ENCODE peak calls at places on chromosomes 13 and 19, in eight cellular contexts. R is GM12878, B is prostate gland, I is stomach, V is breast epithelium, C is transverse colon, S is H1, N is K562. Q is an unnamed sample.

GRCh38 chr19:1369214-1369805 is 14.4 kb upstream of the NDUFS7 start:
- DNase-seq in S (no peak), R (no peak), N (no peak), I (no peak), V (no peak), B (no peak), C (no peak), Q (no peak)

GRCh38 chr13:42086582-42086981 is 38.1 kb downstream of the DGKH start:
- DNase-seq in C (no peak), S (no peak), N (no peak), I (no peak), R (peak), B (no peak), V (no peak), Q (no peak)

GRCh38 chr19:49361438-49362047 is 673 bp downstream of the TEAD2 start:
- DNase-seq in C (peak), V (peak), S (no peak), R (no peak), B (peak), N (peak), I (peak), Q (no peak)

GRCh38 chr13:114071991-114072390 is 60.4 kb downstream of the RASA3 start:
- DNase-seq in R (no peak), I (no peak), S (no peak), V (peak), B (no peak), C (no peak), N (no peak), Q (no peak)

GRCh38 chr19:8814176-8814575 is 17.9 kb downstream of the ZNF558 start:
- DNase-seq in I (no peak), C (no peak), N (no peak), S (no peak), V (no peak), R (no peak), B (no peak), Q (no peak)

GRCh38 chr19:47719047-47719885 is 6.0 kb downstream of the EHD2 start:
- DNase-seq in V (peak), R (no peak), B (peak), S (no peak), N (no peak), C (peak), I (peak), Q (no peak)

GRCh38 chr13:41019027-41019487 is at the start of gene ELF1:
- DNase-seq in R (peak), N (peak), C (peak), B (peak), I (peak), V (no peak), S (no peak), Q (peak)

GRCh38 chr13:37361608-37362007 is 237.0 kb downstream of the POSTN start:
- DNase-seq in V (no peak), N (no peak), C (no peak), I (no peak), B (no peak), R (no peak), S (no peak), Q (no peak)

GRCh38 chr19:46416077-46416709 is 2.8 kb upstream of the CCDC8 start:
- DNase-seq in B (peak), S (peak), R (no peak), N (peak), V (peak), C (peak), I (peak), Q (no peak)

GRCh38 chr13:41462427-41462826 is 5.1 kb downstream of the RGCC start:
- DNase-seq in B (no peak), V (no peak), S (no peak), C (no peak), R (no peak), I (no peak), N (no peak), Q (no peak)

GRCh38 chr19:38318595-38319142 is 976 bp upstream of the KCNK6 start:
- DNase-seq in B (peak), I (no peak), C (no peak), N (no peak), R (no peak), S (no peak), V (no peak), Q (no peak)

GRCh38 chr19:38316477-38317067 is 825 bp upstream of the YIF1B start:
- DNase-seq in R (no peak), V (no peak), C (no peak), S (no peak), B (no peak), I (no peak), N (no peak), Q (no peak)

GRCh38 chr19:38317104-38317612 is 1.4 kb upstream of the YIF1B start:
- DNase-seq in C (no peak), V (no peak), I (no peak), S (no peak), B (no peak), R (no peak), N (peak), Q (no peak)

GRCh38 chr19:38319421-38320258 is at the start of gene KCNK6:
- DNase-seq in R (no peak), S (peak), N (no peak), V (no peak), B (peak), I (peak), C (peak), Q (no peak)

GRCh38 chr19:38315657-38316476 is at the start of gene YIF1B:
- DNase-seq in R (peak), I (peak), S (peak), C (peak), V (peak), B (peak), N (peak), Q (peak)
- TF ChIP-seq POLR2A in R (peak), I (no peak), S (no peak), C (peak), V (no peak), B (peak), N (peak), Q (no peak)

GRCh38 chr13:19960673-19961015 is 2.1 kb downstream of the ZMYM2 start:
- DNase-seq in V (no peak), S (no peak), B (no peak), N (no peak), R (no peak), I (no peak), C (no peak), Q (no peak)

GRCh38 chr13:19959141-19959830 is 759 bp downstream of the ZMYM2 start:
- DNase-seq in N (peak), V (peak), I (peak), S (peak), R (no peak), C (peak), B (peak), Q (peak)

GRCh38 chr13:19957320-19958118 is 1.0 kb upstream of the ZMYM2 start:
- DNase-seq in R (peak), S (peak), V (peak), C (peak), I (peak), N (no peak), B (peak), Q (peak)

GRCh38 chr13:19959831-19960672 is 1.5 kb downstream of the ZMYM2 start:
- DNase-seq in V (peak), C (peak), B (peak), R (peak), S (peak), N (peak), I (peak), Q (peak)

DNA sequence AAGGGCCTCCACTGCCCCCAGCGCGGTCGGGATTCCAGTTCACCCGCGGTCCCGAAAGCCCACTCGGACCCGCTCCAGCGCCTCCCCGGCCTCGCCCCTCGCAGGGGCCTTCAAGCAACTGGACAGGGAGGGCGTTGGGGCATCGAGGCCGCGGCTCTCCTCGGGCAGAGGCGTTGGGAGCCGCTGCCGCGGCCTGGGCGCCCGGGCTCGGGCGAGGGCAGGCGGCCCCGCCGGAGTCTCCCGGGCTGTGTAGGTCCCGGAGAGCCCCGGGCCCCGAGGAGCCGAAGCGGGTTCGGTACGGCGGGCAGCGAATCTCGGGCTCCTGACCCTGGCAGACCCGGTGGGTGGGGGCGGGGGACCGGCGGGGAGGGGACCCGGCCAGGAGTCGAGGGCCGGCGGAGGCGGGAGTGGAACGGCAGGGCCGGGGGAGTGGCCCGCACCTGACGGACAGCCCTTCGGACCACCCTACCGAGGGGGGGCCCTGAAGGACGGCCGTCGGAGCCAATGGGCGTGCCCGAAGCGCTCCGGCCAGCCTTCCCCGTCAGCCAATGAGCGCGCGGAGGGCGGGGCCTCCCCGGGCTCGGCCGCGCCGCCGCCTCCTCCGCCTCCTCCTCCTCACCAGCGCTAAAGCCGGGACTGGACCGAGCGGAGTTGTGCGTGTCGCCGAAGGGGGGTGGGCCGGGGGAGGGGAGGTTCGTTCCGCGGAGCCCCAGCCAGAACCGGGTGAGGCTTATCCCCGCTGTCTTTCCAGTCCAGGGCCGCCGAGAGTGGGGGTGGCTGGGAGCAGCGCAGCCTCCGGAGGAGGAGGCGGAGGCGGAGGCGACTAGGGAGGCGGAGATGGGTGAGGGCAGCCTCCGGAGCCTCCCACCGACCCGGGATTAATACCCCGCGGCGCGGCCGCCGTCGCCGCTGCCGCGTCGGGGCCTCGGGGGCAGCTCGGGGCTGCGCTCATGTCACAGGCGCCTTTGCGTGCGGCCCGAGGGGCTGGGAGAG is at the start of gene ZMYM2:
- DNase-seq in N (peak), V (peak), S (peak), B (peak), C (peak), I (peak), R (peak), Q (peak)
- TF ChIP-seq POLR2AphosphoS5 in N (peak), V (peak), S (no peak), B (peak), C (peak), I (peak), R (peak), Q (peak)

DNA sequence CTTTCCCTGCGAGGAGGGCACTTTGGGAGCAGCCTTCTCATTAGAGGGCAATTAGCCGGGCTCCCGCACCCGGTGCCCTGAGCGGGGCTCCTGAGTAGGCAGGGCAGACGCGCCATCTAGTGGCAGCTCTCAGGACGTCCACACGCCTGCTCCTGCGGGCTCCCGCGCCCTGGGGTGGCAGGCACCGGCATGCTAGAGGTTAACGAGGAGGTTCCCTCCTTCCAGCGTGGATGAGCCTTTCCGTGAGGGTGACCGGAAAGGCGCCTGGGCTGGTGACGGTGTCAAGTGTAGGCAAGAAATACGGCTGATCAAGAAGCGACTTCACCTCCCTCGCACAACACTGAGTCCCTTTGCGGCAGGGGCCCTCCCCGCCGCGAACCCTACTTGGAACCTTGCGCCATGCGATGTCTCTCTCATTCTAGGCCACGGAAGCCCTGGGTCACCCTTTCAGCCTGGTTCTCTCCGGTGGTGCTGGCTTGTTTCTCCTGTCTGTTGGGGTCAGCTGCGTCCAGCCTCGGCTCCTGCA is 67.7 kb downstream of the ALOX5AP start:
- DNase-seq in I (peak), B (peak), R (peak), S (peak), V (peak), C (peak), N (peak), Q (peak)
- TF ChIP-seq POLR2A in I (no peak), B (no peak), R (no peak), S (no peak), V (no peak), C (no peak), N (no peak), Q (no peak)

GRCh38 chr13:36163809-36164308 is 32.7 kb upstream of the DCLK1 start:
- DNase-seq in I (peak), V (no peak), R (no peak), N (no peak), S (no peak), B (no peak), C (peak), Q (no peak)
- TF ChIP-seq POLR2AphosphoS5 in I (no peak), V (no peak), R (no peak), N (no peak), S (no peak), B (peak), C (no peak), Q (no peak)

DNA sequence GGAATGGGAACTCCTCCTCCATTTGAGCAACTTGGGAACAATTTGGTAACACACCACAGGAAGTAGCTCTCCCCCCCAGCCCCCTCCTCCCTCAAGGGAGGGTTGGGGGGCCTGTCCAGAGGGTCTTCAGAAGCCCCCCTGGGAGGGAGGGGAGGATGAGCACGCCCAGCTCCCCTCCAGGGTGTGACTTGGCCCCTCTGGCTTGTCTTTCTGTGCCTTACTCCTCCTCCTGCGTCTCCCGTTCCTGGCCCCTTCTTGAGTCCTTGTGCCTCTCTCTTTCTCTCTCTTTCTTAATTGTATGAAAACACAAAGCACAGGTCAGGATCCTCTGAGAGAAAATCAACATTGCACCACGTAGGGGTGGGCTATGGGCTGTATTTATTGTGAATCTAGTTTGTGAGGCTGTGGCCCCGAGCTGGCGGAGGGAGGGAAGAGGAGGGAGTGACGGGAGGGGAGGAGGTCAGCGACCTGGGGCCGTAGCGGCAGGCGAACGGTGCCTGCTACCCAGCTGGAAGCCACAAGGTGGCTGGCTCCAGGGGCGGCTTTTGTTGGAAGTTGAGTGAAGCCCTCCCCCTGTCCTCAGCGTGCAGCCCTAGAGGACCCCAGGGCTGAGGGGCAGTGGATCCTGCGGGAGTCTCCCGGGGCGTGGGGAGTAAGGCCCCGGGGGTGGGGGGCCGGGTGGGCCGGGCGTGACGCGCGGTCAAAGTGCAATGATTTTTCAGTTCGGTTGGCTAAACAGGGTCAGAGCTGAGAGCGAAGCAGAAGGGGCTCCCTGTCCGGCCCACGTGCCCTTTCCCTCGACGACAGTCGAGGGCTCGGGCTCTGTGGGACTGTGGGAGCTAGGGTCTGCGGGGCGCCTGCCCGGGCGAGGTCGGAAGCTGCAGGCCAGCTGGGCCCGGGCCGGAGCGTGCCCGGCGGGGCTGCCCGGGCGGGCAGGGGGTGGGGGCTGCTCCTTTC is 6.4 kb downstream of the LYL1 start:
- DNase-seq in V (no peak), B (no peak), N (peak), C (no peak), S (peak), I (no peak), R (no peak), Q (no peak)
- TF ChIP-seq POLR2A in V (no peak), B (no peak), N (peak), C (no peak), S (no peak), I (no peak), R (no peak), Q (no peak)

GRCh38 chr19:50431343-50432220 is 1.1 kb upstream of the MYBPC2 start:
- DNase-seq in R (peak), I (peak), N (peak), C (peak), V (peak), B (peak), S (peak), Q (peak)
- TF ChIP-seq POLR2AphosphoS5 in R (peak), I (peak), N (no peak), C (no peak), V (peak), B (peak), S (no peak), Q (peak)

DNA sequence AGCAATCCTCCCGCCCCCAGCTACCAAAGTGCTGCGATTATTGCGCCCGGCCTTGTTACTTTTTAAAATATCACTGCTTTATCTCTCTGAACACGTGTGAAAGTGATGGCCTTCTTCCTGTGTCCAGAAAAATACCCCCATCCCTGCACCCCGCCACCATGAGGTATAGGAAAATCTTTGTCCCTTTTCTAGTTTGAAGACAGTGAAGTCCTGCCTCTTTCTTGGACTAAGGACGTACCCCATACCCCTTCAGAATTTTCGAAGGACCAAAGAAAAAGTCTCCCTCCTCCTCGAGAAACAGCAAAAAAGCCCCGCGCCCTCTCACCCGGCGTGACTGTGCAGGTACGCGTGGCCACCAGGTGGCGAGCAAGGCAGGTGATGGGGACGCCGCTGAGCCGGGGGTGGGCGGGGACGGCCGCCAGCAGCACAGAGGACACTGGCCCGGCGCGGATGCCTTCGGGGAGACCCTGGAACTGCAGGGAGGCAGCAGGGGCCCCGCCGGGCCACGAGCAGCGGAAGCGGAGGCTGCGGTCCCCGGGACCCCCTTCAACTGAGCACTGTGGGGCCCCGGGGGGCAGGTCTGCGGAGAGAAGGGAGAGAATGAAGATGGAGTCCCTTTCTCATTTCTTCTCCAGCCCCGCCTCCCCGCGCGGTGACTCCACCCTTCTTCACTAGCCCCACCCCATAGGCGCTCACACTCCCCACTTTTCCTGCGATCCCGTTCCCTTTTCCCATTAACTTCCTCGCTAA is 3.2 kb downstream of the VSIG10L start:
- DNase-seq in C (peak), I (peak), S (peak), R (peak), N (peak), V (peak), B (peak), Q (peak)
- TF ChIP-seq POLR2A in C (no peak), I (no peak), S (no peak), R (peak), N (no peak), V (no peak), B (peak), Q (no peak)

GRCh38 chr13:44141725-44142539 is 231.7 kb upstream of the SERP2 start:
- DNase-seq in I (peak), C (peak), V (peak), N (peak), R (peak), B (peak), S (peak), Q (peak)
- TF ChIP-seq POLR2AphosphoS5 in I (peak), C (peak), V (peak), N (no peak), R (peak), B (peak), S (peak), Q (peak)

GRCh38 chr19:39411006-39411831 is 1.2 kb upstream of the PLEKHG2 start:
- DNase-seq in B (peak), V (no peak), I (peak), C (peak), R (no peak), S (peak), N (no peak), Q (no peak)
- TF ChIP-seq POLR2A in B (no peak), V (peak), I (peak), C (peak), R (peak), S (peak), N (peak), Q (peak)

Q was measured in GM12892.